ENCODE peak calls at places on chromosomes 6 and 20, in seven cellular contexts. C is heart right ventricle; K is OCI-LY7; R is thoracic aorta; D is fibroblast of the aortic adventitia; J is effector memory CD4-positive, alpha-beta T cell; V is HFF-Myc. G is an unnamed sample.
A peak's percentile ranks its signal among the peaks of the same experiment; 100 is the strongest.

GRCh38 chr20:50254466-50255079 is 63.9 kb downstream of the CEBPB start:
- DNase-seq in C (no peak), K (no peak), R (no peak), D (no peak), J (no peak), V (no peak), G (no peak)

GRCh38 chr6:108068618-108069017 is 5.9 kb downstream of the OSTM1 start:
- DNase-seq in C (no peak), K (no peak), R (no peak), D (no peak), J (peak; percentile 6), V (no peak), G (no peak)

GRCh38 chr6:159842035-159842434 is 42.0 kb downstream of the PNLDC1 start:
- DNase-seq in C (no peak), K (no peak), R (no peak), D (peak; percentile 27), J (no peak), V (no peak), G (no peak)

GRCh38 chr20:5041433-5041832 is 40.1 kb upstream of the SLC23A2 start:
- DNase-seq in C (no peak), K (no peak), R (no peak), D (peak; percentile 88), J (no peak), V (no peak), G (no peak)

GRCh38 chr6:110708295-110708965 is 106.8 kb downstream of the CDK19 start:
- DNase-seq in C (no peak), K (no peak), R (no peak), D (peak; percentile 77), J (no peak), V (no peak), G (no peak)

GRCh38 chr20:50276119-50277063 is 85.8 kb downstream of the CEBPB start:
- DNase-seq in C (no peak), K (no peak), R (no peak), D (no peak), J (no peak), V (no peak), G (no peak)

GRCh38 chr6:57173056-57173885 is 1.1 kb downstream of the BAG2 start:
- DNase-seq in C (no peak), K (peak; percentile 62), R (no peak), D (peak; percentile 49), J (no peak), V (no peak), G (no peak)

GRCh38 chr20:19903168-19903676 is 113.9 kb upstream of the NAA20 start:
- DNase-seq in C (no peak), K (peak; percentile 25), R (no peak), D (no peak), J (no peak), V (no peak), G (no peak)

GRCh38 chr20:58087567-58087858 is 140.9 kb downstream of the ANKRD60 start:
- DNase-seq in C (no peak), K (no peak), R (no peak), D (no peak), J (no peak), V (no peak), G (no peak)

GRCh38 chr20:63979549-63980316 is at the start of gene SAMD10:
- DNase-seq in C (peak; percentile 45), K (peak; percentile 73), R (no peak), D (no peak), J (peak; percentile 53), V (no peak), G (no peak)

GRCh38 chr6:27251672-27252251 is 4.3 kb downstream of the PRSS16 start:
- DNase-seq in C (peak; percentile 17), K (peak; percentile 91), R (no peak), D (peak; percentile 20), J (peak; percentile 53), V (no peak), G (peak; percentile 23)

GRCh38 chr6:151137441-151137984 is 102.3 kb upstream of the AKAP12 start:
- DNase-seq in C (no peak), K (no peak), R (no peak), D (no peak), J (no peak), V (no peak), G (no peak)

GRCh38 chr20:63441777-63442493 is 30.5 kb downstream of the KCNQ2 start:
- DNase-seq in C (peak; percentile 63), K (no peak), R (no peak), D (peak; percentile 14), J (peak; percentile 42), V (no peak), G (no peak)

GRCh38 chr6:3195695-3196497 is 31.6 kb downstream of the TUBB2B start:
- DNase-seq in C (no peak), K (peak; percentile 20), R (no peak), D (peak; percentile 35), J (no peak), V (no peak), G (no peak)

GRCh38 chr6:53107091-53107490 is 41.5 kb downstream of the GCM1 start:
- DNase-seq in C (no peak), K (no peak), R (no peak), D (peak; percentile 49), J (no peak), V (no peak), G (no peak)

GRCh38 chr20:21496452-21496851 is 17.4 kb downstream of the NKX2-2 start:
- DNase-seq in C (no peak), K (no peak), R (no peak), D (peak; percentile 28), J (no peak), V (no peak), G (no peak)

GRCh38 chr6:46274502-46274901 is 103.7 kb upstream of the ENPP5 start:
- DNase-seq in C (no peak), K (no peak), R (no peak), D (no peak), J (no peak), V (no peak), G (no peak)

GRCh38 chr6:98847767-98848538 is 13.6 kb downstream of the POU3F2 start:
- DNase-seq in C (peak; percentile 15), K (no peak), R (no peak), D (no peak), J (no peak), V (no peak), G (no peak)

GRCh38 chr6:43860285-43860684 is 90.3 kb downstream of the VEGFA start:
- DNase-seq in C (no peak), K (no peak), R (no peak), D (no peak), J (no peak), V (no peak), G (no peak)

GRCh38 chr20:38117635-38118034 is 47.4 kb downstream of the TGM2 start:
- DNase-seq in C (no peak), K (no peak), R (no peak), D (peak; percentile 72), J (no peak), V (no peak), G (no peak)

GRCh38 chr6:116461563-116462507 is 660 bp downstream of the CALHM6 start:
- DNase-seq in C (peak; percentile 46), K (no peak), R (no peak), D (no peak), J (no peak), V (peak; percentile 17), G (no peak)

GRCh38 chr6:10901751-10902150 is 14.9 kb downstream of the SYCP2L start:
- DNase-seq in C (no peak), K (peak; percentile 88), R (no peak), D (no peak), J (no peak), V (no peak), G (no peak)

DNA sequence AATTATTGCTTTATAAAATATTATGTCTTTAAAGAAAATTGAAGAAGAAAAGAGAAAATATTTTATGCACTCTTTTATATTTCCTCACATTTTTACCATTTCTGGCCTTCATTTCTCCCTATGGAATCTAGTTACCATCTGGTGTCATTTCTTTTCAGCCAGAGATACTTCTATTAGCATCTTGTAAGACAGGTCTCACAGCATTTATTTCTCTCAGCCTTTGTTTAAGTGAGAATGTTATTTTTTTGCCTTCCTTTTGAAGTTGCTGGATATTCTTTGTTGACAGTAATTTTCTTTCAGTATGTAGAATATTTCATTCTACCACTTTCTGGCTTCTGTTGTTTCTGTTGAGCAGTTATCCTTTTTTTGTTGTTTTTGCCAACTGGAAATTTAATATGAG is 652.1 kb upstream of the CITED2 start:
- DNase-seq in C (no peak), K (no peak), R (no peak), D (no peak), J (no peak), V (no peak), G (no peak)
- H3K4me3 ChIP-seq in C (no peak overlapping the region), K (no peak overlapping the region), R (no peak overlapping the region), D (no peak overlapping the region), J (no peak overlapping the region), V (no peak overlapping the region), G (no peak overlapping the region)

GRCh38 chr6:21664263-21665081 is 70.9 kb downstream of the SOX4 start:
- DNase-seq in C (peak; percentile 36), K (no peak), R (no peak), D (peak; percentile 15), J (no peak), V (no peak), G (no peak)
- H3K4me3 ChIP-seq in C (peak overlapping the region; percentile 59), K (no peak overlapping the region), R (peak overlapping the region; percentile 87), D (peak overlapping the region; percentile 61), J (no peak overlapping the region), V (peak overlapping the region; percentile 44), G (peak overlapping the region; percentile 48)

GRCh38 chr20:31322504-31322903 is 14.1 kb upstream of the DEFB116 start:
- DNase-seq in C (no peak), K (no peak), R (no peak), D (no peak), J (no peak), V (no peak), G (no peak)
- H3K4me3 ChIP-seq in C (no peak overlapping the region), K (no peak overlapping the region), R (no peak overlapping the region), D (no peak overlapping the region), J (no peak overlapping the region), V (no peak overlapping the region), G (no peak overlapping the region)

GRCh38 chr6:140319209-140319608 is 944.8 kb upstream of the CITED2 start:
- DNase-seq in C (no peak), K (no peak), R (no peak), D (peak; percentile 72), J (no peak), V (peak; percentile 6), G (no peak)
- H3K4me3 ChIP-seq in C (peak overlapping the region; percentile 20), K (no peak overlapping the region), R (peak overlapping the region; percentile 56), D (no peak overlapping the region), J (no peak overlapping the region), V (no peak overlapping the region), G (peak overlapping the region; percentile 41)